ENCODE peak calls at places on chromosome 3, in four cellular contexts. D, F, A and T are unnamed samples.

GRCh38 chr3:142618917-142619401 is 22.8 kb downstream of the PLS1 start:
- DNase-seq in D (no peak), F (no peak), A (no peak), T (peak; percentile 43)

GRCh38 chr3:78978037-78978436 is 789.8 kb downstream of the ROBO1 start:
- DNase-seq in D (peak; percentile 51), F (no peak), A (no peak), T (no peak)

GRCh38 chr3:39097716-39098472 is 9.5 kb downstream of the GORASP1 start:
- DNase-seq in D (no peak), F (no peak), A (no peak), T (no peak)

GRCh38 chr3:31410411-31410810 is 122.3 kb upstream of the STT3B start:
- DNase-seq in D (no peak), F (no peak), A (no peak), T (no peak)

GRCh38 chr3:54941690-54942362 is 14.0 kb upstream of the LRTM1 start:
- DNase-seq in D (no peak), F (no peak), A (no peak), T (no peak)

GRCh38 chr3:132135628-132136333 is 101.0 kb upstream of the CPNE4 start:
- DNase-seq in D (peak; percentile 98), F (no peak), A (peak; percentile 23), T (peak; percentile 92)

GRCh38 chr3:32056559-32057290 is 49.7 kb upstream of the GPD1L start:
- DNase-seq in D (no peak), F (no peak), A (no peak), T (no peak)

GRCh38 chr3:128297401-128298138 is 144.3 kb downstream of the EEFSEC start:
- DNase-seq in D (no peak), F (no peak), A (peak; percentile 0), T (no peak)

GRCh38 chr3:106687905-106688304 is 689.3 kb upstream of the CCDC54 start:
- DNase-seq in D (no peak), F (no peak), A (no peak), T (no peak)

GRCh38 chr3:141656771-141657170 is 81.3 kb upstream of the RNF7 start:
- DNase-seq in D (peak; percentile 29), F (no peak), A (no peak), T (peak; percentile 36)

GRCh38 chr3:71989165-71989564 is 204.2 kb upstream of the PROK2 start:
- DNase-seq in D (peak; percentile 80), F (no peak), A (no peak), T (peak; percentile 45)

GRCh38 chr3:48985977-48986376 is 4.1 kb upstream of the P4HTM start:
- DNase-seq in D (no peak), F (no peak), A (no peak), T (no peak)

GRCh38 chr3:189772584-189772983 is 141.4 kb downstream of the TP63 start:
- DNase-seq in D (no peak), F (no peak), A (no peak), T (peak; percentile 6)

GRCh38 chr3:192943384-192943783 is 25.7 kb upstream of the MB21D2 start:
- DNase-seq in D (no peak), F (no peak), A (no peak), T (peak; percentile 5)

GRCh38 chr3:119352235-119352634 is 58.1 kb downstream of the ARHGAP31 start:
- DNase-seq in D (no peak), F (no peak), A (no peak), T (peak; percentile 58)